ENCODE peak calls at places on chromosomes 13 and 19, in four cellular contexts. E, R, T and B are unnamed samples. For H3K4me1, the result is how much of the 10 kb centered on the place peaks cover.

GRCh38 chr19:18152444-18152816 is 533 bp upstream of the PIK3R2 start:
- DNase-seq in T (peak), R (peak), E (peak), B (peak)

GRCh38 chr13:32910530-32910929 is 105.7 kb upstream of the KL start:
- DNase-seq in T (no peak), R (no peak), E (no peak), B (no peak)

GRCh38 chr13:101763191-101763590 is 310.7 kb downstream of the ITGBL1 start:
- DNase-seq in R (no peak), E (no peak), T (no peak), B (no peak)

GRCh38 chr19:39539165-39539518 is 819 bp downstream of the EID2 start:
- DNase-seq in E (no peak), R (no peak), T (peak), B (no peak)

GRCh38 chr19:14954071-14954655 is 12.9 kb downstream of the OR7C2 start:
- DNase-seq in R (no peak), T (no peak), E (no peak), B (peak)

GRCh38 chr13:42039946-42040729 is 8.3 kb upstream of the DGKH start:
- DNase-seq in E (peak), R (peak), T (peak), B (peak)

GRCh38 chr19:49863935-49864320 is 3.4 kb downstream of the PNKP start:
- DNase-seq in R (no peak), E (peak), T (no peak), B (no peak)

GRCh38 chr13:34020388-34020787 is 202.4 kb downstream of the RFC3 start:
- DNase-seq in E (no peak), T (no peak), R (no peak), B (no peak)

GRCh38 chr13:53144826-53145225 is 116.2 kb downstream of the OLFM4 start:
- DNase-seq in E (no peak), T (no peak), R (no peak), B (no peak)

GRCh38 chr13:51000576-51001260 is 91.1 kb downstream of the RNASEH2B start:
- DNase-seq in T (no peak), E (peak), R (peak), B (no peak)

GRCh38 chr13:23992722-23993438 is 95.6 kb upstream of the C1QTNF9B start:
- DNase-seq in E (no peak), R (no peak), T (no peak), B (no peak)

GRCh38 chr13:67299072-67299635 is 69.0 kb upstream of the PCDH9 start:
- DNase-seq in R (peak), T (peak), E (no peak), B (no peak)

GRCh38 chr19:34963531-34964406 is at the start of gene ZNF792:
- DNase-seq in R (peak), T (peak), E (peak), B (peak)

GRCh38 chr13:73248711-73249580 is 190.1 kb downstream of the KLF5 start:
- DNase-seq in T (no peak), R (peak), E (no peak), B (peak)

GRCh38 chr13:41751277-41751676 is 209.6 kb downstream of the VWA8 start:
- DNase-seq in T (no peak), R (peak), E (peak), B (no peak)

GRCh38 chr19:12789098-12789903 is 2.0 kb upstream of the JUNB start:
- DNase-seq in T (peak), R (no peak), E (no peak), B (peak)

GRCh38 chr13:32905864-32906180 is 110.4 kb upstream of the KL start:
- DNase-seq in R (no peak), E (peak), T (no peak), B (no peak)

GRCh38 chr13:44576396-44577235 is 486 bp upstream of the TSC22D1 start:
- DNase-seq in E (no peak), R (no peak), T (no peak), B (peak)

GRCh38 chr13:21673592-21674270 is 2.9 kb downstream of the FGF9 start:
- DNase-seq in R (peak), E (no peak), T (peak), B (peak)

GRCh38 chr13:48291730-48292129 is 11.8 kb upstream of the RB1 start:
- DNase-seq in T (no peak), E (no peak), R (peak), B (no peak)

GRCh38 chr13:23770428-23770827 is 118.8 kb downstream of the MIPEP start:
- DNase-seq in R (no peak), T (no peak), E (no peak), B (no peak)

GRCh38 chr19:46423194-46423593 is 5.5 kb downstream of the PNMA8C start:
- DNase-seq in T (no peak), R (no peak), E (no peak), B (no peak)

GRCh38 chr13:27508802-27509201 is 58.4 kb upstream of the MTIF3 start:
- DNase-seq in E (no peak), R (no peak), T (no peak), B (no peak)

GRCh38 chr13:113564331-113565023 is 20.1 kb upstream of the TFDP1 start:
- DNase-seq in E (no peak), T (no peak), R (no peak), B (peak)

GRCh38 chr19:13103961-13104847 is 1.5 kb upstream of the LYL1 start:
- DNase-seq in R (no peak), E (peak), T (peak), B (no peak)

GRCh38 chr19:15456871-15457700 is 7.3 kb downstream of the RASAL3 start:
- DNase-seq in T (no peak), R (no peak), E (no peak), B (peak)

GRCh38 chr13:54768214-54768613 is 1739.6 kb downstream of the OLFM4 start:
- DNase-seq in R (no peak), E (no peak), T (no peak), B (no peak)

GRCh38 chr13:53151692-53152421 is 123.2 kb downstream of the OLFM4 start:
- DNase-seq in R (peak), T (peak), E (no peak), B (no peak)

GRCh38 chr13:43905435-43906031 is 25.8 kb downstream of the LACC1 start:
- DNase-seq in E (peak), T (peak), R (peak), B (no peak)

GRCh38 chr19:29526730-29527499 is 1.1 kb downstream of the VSTM2B start:
- DNase-seq in R (no peak), T (no peak), E (no peak), B (no peak)

GRCh38 chr13:79392882-79393563 is 13.0 kb downstream of the RBM26 start:
- DNase-seq in T (peak), R (peak), E (no peak), B (no peak)

GRCh38 chr13:76885203-76886004 is 801 bp downstream of the KCTD12 start:
- DNase-seq in E (peak), T (peak), R (peak), B (peak)
- TF ChIP-seq CTCF in E (peak), T (peak), R (peak), B (no peak)

GRCh38 chr19:41859213-41859617 is 840 bp upstream of the RPS19 start:
- DNase-seq in T (no peak), R (no peak), E (no peak), B (no peak)

GRCh38 chr19:41861846-41862245 is 1.8 kb downstream of the RPS19 start:
- DNase-seq in T (no peak), E (no peak), R (no peak), B (no peak)

GRCh38 chr19:41861098-41861768 is 1.2 kb downstream of the RPS19 start:
- DNase-seq in R (no peak), E (no peak), T (no peak), B (no peak)

GRCh38 chr19:41860419-41861097 is 503 bp downstream of the RPS19 start:
- DNase-seq in T (peak), R (peak), E (no peak), B (no peak)

GRCh38 chr19:41859618-41860418 is at the start of gene RPS19:
- DNase-seq in E (peak), T (peak), R (peak), B (peak)
- H3K4me1 ChIP-seq in E (under half), T (under half), R (under half), B (under half)

DNA sequence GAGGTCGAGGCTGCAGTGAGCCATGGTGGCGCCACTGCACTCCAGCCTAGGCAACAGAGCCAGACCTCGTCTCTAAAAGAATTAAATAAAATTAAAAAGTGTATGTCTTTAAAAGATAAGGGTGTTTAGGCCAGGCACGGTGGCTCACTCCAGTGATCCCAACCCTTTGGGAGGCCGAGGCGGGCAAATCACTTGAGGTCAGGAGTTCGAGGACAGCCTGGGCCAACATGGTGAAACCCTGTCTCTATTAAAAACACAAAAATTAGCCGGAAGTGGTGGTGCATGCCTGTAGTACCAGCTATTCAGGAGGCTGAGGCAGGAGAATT is 7.5 kb upstream of the SDHAF1 start:
- DNase-seq in E (no peak), T (no peak), R (no peak), B (no peak)
- TF ChIP-seq CTCF in E (no peak), T (no peak), R (no peak), B (no peak)

DNA sequence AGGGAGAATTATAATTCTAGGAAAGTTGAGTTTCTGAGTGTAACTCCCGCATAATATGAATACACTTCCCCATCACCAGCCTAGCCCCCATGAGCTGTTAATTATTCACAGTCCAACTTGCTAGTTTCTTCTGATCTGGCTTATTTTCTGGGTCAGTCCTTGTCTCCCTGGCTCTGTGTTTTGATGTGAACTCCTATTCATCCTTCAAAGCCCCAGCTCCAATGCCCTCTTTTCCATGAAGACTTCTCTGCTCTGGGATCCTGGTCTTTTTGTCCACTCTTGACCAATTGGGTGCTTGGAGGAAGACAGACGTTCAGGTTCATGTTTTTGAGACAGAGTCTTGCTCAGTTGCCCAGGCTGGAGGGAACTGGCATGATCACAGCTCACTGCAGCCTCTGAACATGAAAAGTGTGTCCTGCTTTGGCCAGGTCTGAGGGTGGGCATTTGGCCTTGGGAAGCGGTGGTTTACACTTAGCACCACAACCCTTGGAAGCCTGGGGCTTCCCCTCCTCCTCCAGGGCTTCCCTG is 603 bp downstream of the LRG1 start:
- DNase-seq in R (no peak), T (no peak), E (no peak), B (no peak)
- H3K4me1 ChIP-seq in R (under half), T (under half), E (under half), B (under half)

GRCh38 chr13:20069956-20070355 is 90.9 kb downstream of the GJA3 start:
- DNase-seq in T (no peak), E (no peak), R (no peak), B (no peak)

GRCh38 chr13:20080377-20081164 is 80.3 kb downstream of the GJA3 start:
- DNase-seq in R (no peak), E (no peak), T (no peak), B (no peak)

GRCh38 chr13:20073775-20074174 is 87.1 kb downstream of the GJA3 start:
- DNase-seq in R (no peak), T (no peak), E (no peak), B (no peak)

DNA sequence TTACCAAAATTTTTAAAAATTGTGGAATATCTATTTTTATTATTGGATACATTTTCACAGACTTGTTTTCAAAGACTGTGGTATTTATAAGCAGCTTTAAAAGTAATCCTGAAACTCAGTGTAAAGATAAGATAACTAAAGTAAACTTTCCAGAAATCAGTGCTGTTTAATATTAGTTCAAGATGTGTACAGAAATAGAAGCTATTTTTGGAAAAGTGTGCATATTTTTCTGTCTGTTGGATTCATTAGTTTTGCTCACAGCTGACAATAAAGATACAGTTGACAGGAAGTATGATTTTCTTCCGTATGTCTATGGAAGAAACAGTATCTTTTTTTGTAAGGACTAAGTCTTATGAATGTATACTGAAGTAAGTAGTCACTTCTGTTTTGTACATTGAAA is 85.9 kb downstream of the GJA3 start:
- DNase-seq in R (no peak), E (no peak), T (no peak), B (no peak)
- TF ChIP-seq CTCF in R (no peak), E (no peak), T (no peak), B (no peak)

GRCh38 chr13:110345266-110345665 is 38.2 kb downstream of the COL4A2 start:
- DNase-seq in R (no peak), E (no peak), T (no peak), B (no peak)
- H3K4me1 ChIP-seq in R (under half), E (under half), T (half or more), B (under half)

DNA sequence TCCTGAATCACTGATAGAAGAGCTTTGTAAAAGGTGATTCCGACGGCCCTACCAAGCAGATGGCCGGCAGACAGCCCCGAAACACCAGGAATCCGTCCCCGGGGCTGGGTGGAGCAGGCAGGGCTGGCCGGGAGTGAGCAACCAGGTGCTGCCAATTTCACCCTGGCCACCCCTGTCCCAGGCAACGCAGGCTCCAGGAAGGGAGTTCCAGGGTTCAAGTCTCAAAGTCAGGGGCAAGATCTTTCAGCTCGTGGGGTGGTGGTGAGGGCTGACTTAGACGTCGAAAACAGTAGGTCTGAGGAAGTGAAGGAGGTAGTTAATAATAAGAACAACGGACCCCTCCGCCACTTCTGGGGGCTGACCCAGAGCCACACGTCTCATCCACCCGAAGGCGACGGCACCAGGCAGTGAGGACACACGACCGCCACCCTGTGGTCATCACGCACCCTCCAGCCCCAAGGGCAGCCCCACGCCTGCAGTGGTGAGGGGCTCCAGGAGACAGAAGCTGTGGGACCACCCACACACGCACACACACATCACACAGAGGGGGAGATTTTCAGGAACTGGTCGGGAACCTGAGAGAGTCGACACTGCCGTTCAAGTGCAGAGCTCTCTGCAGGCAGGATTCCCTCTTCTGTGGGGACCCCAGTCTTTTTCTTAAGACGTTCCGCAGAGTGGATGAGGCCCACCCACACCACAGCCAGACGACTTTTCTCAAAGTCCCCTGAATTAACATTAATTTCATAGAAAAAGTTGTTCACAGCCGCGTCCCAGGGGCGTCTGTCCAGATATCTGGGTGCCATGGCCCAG is 67.2 kb downstream of the SPACA7 start:
- DNase-seq in T (no peak), R (no peak), E (no peak), B (no peak)
- TF ChIP-seq CTCF in T (peak), R (peak), E (no peak), B (peak)

DNA sequence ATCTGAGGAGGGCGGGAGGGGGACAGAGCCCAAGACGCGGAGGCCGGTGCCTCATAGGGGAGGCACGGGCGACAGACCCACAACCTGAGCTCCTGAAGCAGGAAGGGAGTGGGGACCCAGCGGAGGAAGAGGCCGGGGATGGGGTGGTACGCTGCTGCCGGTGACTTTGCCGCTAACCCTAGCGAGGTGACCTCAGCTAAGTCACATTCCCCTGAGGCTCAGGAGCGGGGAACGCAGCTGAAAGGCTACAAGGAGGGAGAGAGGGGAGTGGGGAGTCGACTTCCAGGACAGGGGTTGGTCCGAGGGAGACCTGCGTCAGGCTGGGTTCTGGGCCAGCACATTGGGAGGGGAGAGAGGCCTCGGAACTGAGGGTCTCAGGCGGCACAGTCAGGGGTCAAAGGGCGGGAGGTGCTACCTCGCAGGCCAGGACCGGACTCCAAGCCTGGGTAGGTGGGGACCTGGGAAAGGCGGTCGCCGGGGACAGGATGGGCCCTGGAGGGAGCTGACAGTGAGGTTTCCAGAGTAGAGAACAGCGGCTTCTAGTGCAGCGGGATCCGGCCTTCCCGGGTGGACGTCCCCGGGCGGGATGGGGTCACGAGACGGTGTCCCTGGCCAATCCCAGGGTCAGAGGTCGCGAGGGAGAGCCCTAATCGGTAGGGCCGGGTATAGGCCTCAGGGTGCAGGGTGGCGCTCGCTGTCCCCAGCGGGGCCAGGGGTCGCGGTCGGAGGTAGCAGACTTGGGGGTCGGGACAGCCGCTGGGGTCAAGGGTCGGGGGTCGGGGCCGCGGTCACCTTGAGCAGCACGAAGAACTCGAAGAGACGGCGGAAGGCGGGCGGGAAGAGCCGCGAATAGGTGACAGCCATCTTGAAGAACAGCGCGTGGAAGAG is 699 bp downstream of the TMEM259 start:
- DNase-seq in T (peak), R (no peak), E (peak), B (no peak)
- H3K4me1 ChIP-seq in T (under half), R (under half), E (under half), B (under half)

DNA sequence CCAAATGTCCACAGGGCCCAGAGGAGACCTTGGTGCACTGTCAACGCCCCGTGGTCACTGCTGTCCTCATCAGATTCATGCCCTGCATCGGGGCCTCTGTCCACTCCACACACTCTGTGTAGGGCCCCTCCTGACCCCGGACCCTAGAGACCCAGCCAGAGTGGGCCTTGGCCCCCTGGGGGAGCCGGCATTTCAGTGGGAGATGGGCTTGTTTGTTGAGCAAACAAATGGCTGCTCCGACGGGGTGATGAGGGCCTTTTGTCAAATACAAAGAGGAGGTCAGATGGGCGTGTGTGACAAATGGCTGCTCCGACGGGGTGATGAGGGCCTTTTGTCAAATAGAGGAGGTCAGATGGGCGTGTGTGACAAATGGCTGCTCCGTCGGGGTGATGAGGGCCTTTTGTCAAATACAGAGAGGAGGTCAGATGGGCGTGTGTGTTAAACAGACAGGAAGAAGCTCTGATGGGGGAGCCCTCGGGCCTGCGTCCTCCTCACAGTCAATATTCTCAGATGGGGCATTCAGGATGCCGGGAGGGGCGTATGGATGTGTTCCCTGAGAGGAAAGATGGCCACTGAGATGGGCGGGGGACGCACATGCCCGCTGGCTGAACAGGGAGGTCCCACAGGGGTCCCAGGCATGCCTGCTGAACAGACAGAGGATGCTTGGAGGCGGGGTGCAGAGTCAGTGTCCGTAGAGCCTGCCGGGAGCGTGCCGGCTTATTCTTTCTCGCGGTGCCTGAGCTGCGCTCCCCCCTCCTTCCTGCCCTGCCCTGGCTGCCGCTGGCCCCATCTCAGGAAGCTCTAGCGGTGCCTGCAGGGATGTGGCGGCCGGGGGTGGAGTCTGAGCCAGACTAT is 36.3 kb downstream of the SMIM24 start:
- DNase-seq in R (peak), E (no peak), T (peak), B (no peak)
- TF ChIP-seq CTCF in R (no peak), E (no peak), T (no peak), B (no peak)

GRCh38 chr19:45096700-45097099 is 3.7 kb downstream of the PPP1R37 start:
- DNase-seq in T (no peak), R (no peak), E (no peak), B (no peak)
- H3K4me1 ChIP-seq in T (under half), R (under half), E (under half), B (under half)